ENCODE peak calls at places on chromosomes 11 and 22, in eight cellular contexts. V is NCI-H1436; W is BE2C; T is CD4-positive, alpha-beta T cell; X is Kasumi-1; Q is cardiac muscle cell; S is T-cell; P is MCF 10A. C is an unnamed sample.

GRCh38 chr11:133955091-133955846 is 1.5 kb downstream of the IGSF9B start:
- DNase-seq in X (no peak), P (no peak), S (peak), Q (no peak), V (peak), T (peak), W (peak), C (no peak)

GRCh38 chr11:64967376-64967775 is 4.5 kb downstream of the MAJIN start:
- DNase-seq in S (no peak), T (no peak), V (no peak), Q (no peak), P (no peak), X (no peak), W (no peak), C (no peak)

GRCh38 chr22:47303161-47303890 is 540.9 kb downstream of the TBC1D22A start:
- DNase-seq in V (no peak), S (no peak), T (no peak), Q (no peak), P (no peak), W (no peak), X (no peak), C (no peak)

GRCh38 chr22:37982938-37983859 is 1.2 kb downstream of the SOX10 start:
- DNase-seq in T (no peak), P (no peak), S (no peak), V (no peak), Q (no peak), W (no peak), X (no peak), C (no peak)

GRCh38 chr11:5364214-5364613 is 12.9 kb downstream of the OR51B6 start:
- DNase-seq in S (no peak), Q (peak), T (no peak), P (no peak), X (no peak), W (no peak), V (no peak), C (no peak)

GRCh38 chr11:18115360-18116127 is 9.7 kb upstream of the SAAL1 start:
- DNase-seq in W (peak), P (peak), X (peak), Q (peak), T (peak), V (peak), S (peak), C (peak)

GRCh38 chr11:134118016-134118415 is 49.1 kb downstream of the JAM3 start:
- DNase-seq in W (no peak), X (no peak), V (no peak), T (no peak), Q (no peak), P (no peak), S (no peak), C (no peak)

GRCh38 chr22:31148516-31148915 is 8.2 kb upstream of the PLA2G3 start:
- DNase-seq in Q (peak), T (no peak), S (no peak), W (no peak), P (peak), X (no peak), V (no peak), C (no peak)

GRCh38 chr11:79486239-79486984 is 45.6 kb upstream of the TENM4 start:
- DNase-seq in P (no peak), X (no peak), S (no peak), W (no peak), T (no peak), Q (no peak), V (no peak), C (no peak)

GRCh38 chr11:70244698-70245097 is 25.8 kb upstream of the PPFIA1 start:
- DNase-seq in X (no peak), Q (peak), P (peak), S (no peak), V (no peak), W (no peak), T (no peak), C (no peak)

C was measured in RWPE1.